ENCODE peak calls at places on chromosomes 3 and 15, in six cellular contexts. J is pancreas, W is heart left ventricle, F is upper lobe of right lung, L is A549, C is lower lobe of right lung. X is an unnamed sample.

GRCh38 chr3:4509983-4510755 is 17.0 kb downstream of the ITPR1 start:
- DNase-seq in J (no peak), W (no peak), F (no peak), L (no peak), C (no peak), X (no peak)

GRCh38 chr15:91867581-91868026 is 14.1 kb downstream of the SLCO3A1 start:
- DNase-seq in J (no peak), W (peak; percentile 87), F (peak; percentile 92), L (peak; percentile 78), C (peak; percentile 89), X (no peak)

GRCh38 chr3:5442106-5442785 is 254.7 kb downstream of the EDEM1 start:
- DNase-seq in J (no peak), W (no peak), F (no peak), L (no peak), C (no peak), X (no peak)

GRCh38 chr3:52678265-52678927 is 7.3 kb downstream of the PBRM1 start:
- DNase-seq in J (no peak), W (no peak), F (no peak), L (no peak), C (no peak), X (no peak)

GRCh38 chr15:41851167-41851523 is 12.5 kb downstream of the PLA2G4B start:
- DNase-seq in J (no peak), W (no peak), F (no peak), L (no peak), C (no peak), X (no peak)

GRCh38 chr3:128487813-128488635 is 5.0 kb downstream of the GATA2 start:
- DNase-seq in J (peak; percentile 95), W (peak; percentile 92), F (peak; percentile 83), L (peak; percentile 89), C (peak; percentile 77), X (peak; percentile 95)

GRCh38 chr15:68614621-68615035 is 35.8 kb downstream of the CORO2B start:
- DNase-seq in J (no peak), W (peak; percentile 64), F (no peak), L (no peak), C (no peak), X (no peak)

GRCh38 chr3:171429635-171430034 is 30.6 kb downstream of the TNIK start:
- DNase-seq in J (no peak), W (no peak), F (no peak), L (no peak), C (no peak), X (no peak)

GRCh38 chr3:71247221-71247947 is 336.1 kb downstream of the FOXP1 start:
- DNase-seq in J (no peak), W (peak; percentile 47), F (no peak), L (peak; percentile 49), C (no peak), X (peak; percentile 62)

GRCh38 chr15:31206386-31207174 is 105.1 kb upstream of the TRPM1 start:
- DNase-seq in J (no peak), W (no peak), F (no peak), L (no peak), C (no peak), X (no peak)

GRCh38 chr15:71691700-71692417 is 118.5 kb upstream of the NR2E3 start:
- DNase-seq in J (no peak), W (peak; percentile 31), F (no peak), L (no peak), C (no peak), X (no peak)

GRCh38 chr3:183825380-183826161 is at the start of gene MAP6D1:
- DNase-seq in J (peak; percentile 82), W (no peak), F (peak; percentile 76), L (peak; percentile 45), C (no peak), X (peak; percentile 88)

GRCh38 chr3:136261826-136262225 is 11.7 kb downstream of the PCCB start:
- DNase-seq in J (no peak), W (no peak), F (no peak), L (no peak), C (no peak), X (no peak)

GRCh38 chr15:92930776-92931175 is 30.7 kb downstream of the CHD2 start:
- DNase-seq in J (no peak), W (no peak), F (no peak), L (no peak), C (no peak), X (no peak)

GRCh38 chr3:112633757-112634156 is 7.2 kb downstream of the CCDC80 start:
- DNase-seq in J (no peak), W (no peak), F (no peak), L (no peak), C (no peak), X (peak; percentile 91)

GRCh38 chr15:93253656-93254055 is 164.6 kb upstream of the RGMA start:
- DNase-seq in J (no peak), W (peak; percentile 40), F (no peak), L (no peak), C (no peak), X (no peak)

GRCh38 chr3:98657429-98657828 is 64.0 kb upstream of the CPOX start:
- DNase-seq in J (peak; percentile 79), W (no peak), F (peak; percentile 89), L (peak; percentile 8), C (peak; percentile 83), X (peak; percentile 63)

GRCh38 chr15:52463638-52464037 is 65.0 kb downstream of the MYO5A start:
- DNase-seq in J (no peak), W (no peak), F (no peak), L (no peak), C (no peak), X (no peak)

GRCh38 chr3:64399205-64399800 is 174.0 kb upstream of the PRICKLE2 start:
- DNase-seq in J (no peak), W (no peak), F (no peak), L (peak; percentile 35), C (no peak), X (peak; percentile 34)

GRCh38 chr15:91967935-91968605 is 114.6 kb downstream of the SLCO3A1 start:
- DNase-seq in J (no peak), W (no peak), F (no peak), L (no peak), C (no peak), X (no peak)

GRCh38 chr3:137409584-137409983 is 354.5 kb upstream of the SOX14 start:
- DNase-seq in J (no peak), W (no peak), F (no peak), L (no peak), C (no peak), X (no peak)

GRCh38 chr3:160210799-160211221 is 14.4 kb upstream of the C3orf80 start:
- DNase-seq in J (no peak), W (no peak), F (no peak), L (no peak), C (no peak), X (no peak)

GRCh38 chr3:68861521-68861920 is 70.8 kb downstream of the TAFA4 start:
- DNase-seq in J (no peak), W (no peak), F (no peak), L (no peak), C (no peak), X (no peak)

GRCh38 chr3:79161941-79162340 is 605.9 kb downstream of the ROBO1 start:
- DNase-seq in J (no peak), W (no peak), F (no peak), L (no peak), C (no peak), X (no peak)

GRCh38 chr3:188061133-188061532 is 92.8 kb upstream of the LPP start:
- DNase-seq in J (no peak), W (no peak), F (no peak), L (peak; percentile 8), C (no peak), X (no peak)

DNA sequence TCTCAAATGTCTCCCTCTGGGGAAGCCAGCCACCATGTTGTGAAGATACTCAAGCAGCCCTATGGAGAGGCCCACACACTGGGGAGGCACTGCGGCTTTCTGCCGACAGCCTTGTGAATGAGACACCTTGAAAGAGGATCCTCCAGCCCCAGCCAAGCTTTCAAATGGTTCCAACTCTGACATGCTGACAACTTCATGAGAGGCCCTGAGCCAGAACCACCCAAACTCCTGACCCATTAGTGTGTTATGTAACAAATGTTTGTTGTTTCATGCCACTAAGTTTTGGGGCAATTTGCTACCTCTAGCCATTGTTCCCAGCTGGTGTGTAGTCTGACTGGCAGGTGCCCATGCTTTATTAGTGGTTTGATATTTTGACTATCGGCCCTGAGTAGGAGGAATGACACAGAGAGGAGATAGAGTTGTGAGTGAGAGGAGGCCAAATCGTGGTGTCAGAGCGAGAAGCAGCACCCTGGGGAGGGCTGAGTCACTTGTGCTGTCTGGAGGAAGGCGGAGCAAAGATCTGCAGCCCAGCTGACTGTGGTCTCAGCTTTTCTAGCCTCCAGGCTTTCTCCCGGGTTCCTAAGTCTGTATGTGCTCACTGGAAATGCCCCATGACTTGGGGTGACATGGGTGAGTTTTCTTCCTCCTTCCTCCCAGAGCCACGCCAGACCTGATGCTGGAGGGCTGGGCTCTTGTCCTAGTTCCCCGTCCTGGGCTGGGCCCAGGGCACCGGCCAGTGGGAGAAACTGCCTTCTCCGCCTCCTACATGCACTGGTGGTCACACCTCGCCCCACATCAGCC is 56.8 kb upstream of the BLM start:
- DNase-seq in J (no peak), W (peak; percentile 87), F (peak; percentile 80), L (peak; percentile 64), C (peak; percentile 75), X (no peak)
- H3K4me3 ChIP-seq in J (no peak overlapping the region), W (no peak overlapping the region), F (peak overlapping the region; percentile 11), L (no peak overlapping the region), C (peak overlapping the region; percentile 5), X (no peak overlapping the region)

DNA sequence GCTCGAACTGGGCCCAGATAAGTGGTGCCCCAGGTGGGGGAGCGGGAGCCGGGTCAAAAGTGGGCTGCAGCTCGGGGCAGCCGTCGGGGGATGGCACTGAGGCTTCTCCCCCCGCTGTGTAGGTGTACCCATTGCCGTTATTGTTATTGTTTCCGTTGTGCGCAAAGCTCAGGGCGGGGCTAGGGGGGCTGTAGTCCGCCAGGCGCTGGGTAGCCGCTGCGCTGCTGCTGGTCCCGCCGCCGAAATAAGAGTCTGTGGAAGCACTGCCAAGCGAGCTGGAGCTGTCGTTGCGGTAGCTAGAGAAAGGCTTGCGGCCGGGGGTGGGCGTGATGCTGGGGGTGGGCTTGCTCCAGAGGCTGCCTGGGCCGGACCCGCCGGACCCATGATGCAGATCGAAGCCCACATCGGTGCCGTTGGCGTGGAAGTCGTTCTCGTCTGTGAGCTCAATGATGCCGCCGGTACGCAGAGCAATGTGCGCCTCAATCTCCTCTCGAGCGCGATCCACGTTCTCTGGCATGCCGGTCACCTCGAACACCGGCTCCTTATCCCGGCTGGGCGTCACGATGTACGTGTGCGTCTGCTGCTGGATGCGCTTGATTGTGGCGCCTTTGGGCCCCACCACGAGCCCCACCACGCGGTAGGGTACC is 2.0 kb downstream of the MEX3B start:
- DNase-seq in J (peak; percentile 65), W (no peak), F (no peak), L (no peak), C (peak; percentile 46), X (no peak)
- H3K4me3 ChIP-seq in J (peak overlapping the region; percentile 39), W (peak overlapping the region; percentile 90), F (peak overlapping the region; percentile 65), L (peak overlapping the region; percentile 61), C (peak overlapping the region; percentile 76), X (peak overlapping the region; percentile 83)

GRCh38 chr3:14508966-14509795 is 31.0 kb downstream of the GRIP2 start:
- DNase-seq in J (peak; percentile 83), W (peak; percentile 71), F (peak; percentile 81), L (peak; percentile 81), C (peak; percentile 77), X (peak; percentile 43)
- H3K4me3 ChIP-seq in J (no peak overlapping the region), W (peak overlapping the region; percentile 11), F (no peak overlapping the region), L (no peak overlapping the region), C (no peak overlapping the region), X (peak overlapping the region; percentile 14)

DNA sequence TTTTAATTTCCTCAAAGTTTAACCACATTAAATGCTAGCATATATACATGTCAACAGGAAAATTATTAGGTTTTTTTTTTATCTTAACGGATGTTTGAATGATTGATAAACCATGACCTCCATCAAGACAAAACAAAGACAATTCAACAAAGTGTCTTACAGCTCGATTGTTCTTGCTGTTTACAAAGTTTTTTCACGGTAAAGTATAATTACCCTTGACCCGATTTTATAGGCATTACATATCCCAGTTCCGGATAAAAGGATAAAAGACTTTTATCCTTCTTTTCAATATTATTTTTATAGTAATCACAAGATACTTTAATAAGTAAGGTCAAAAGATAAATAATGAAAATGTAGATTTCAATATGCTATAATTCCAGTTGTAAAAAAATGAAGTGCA is 96.9 kb downstream of the RORA start:
- DNase-seq in J (no peak), W (no peak), F (no peak), L (no peak), C (no peak), X (no peak)
- H3K4me3 ChIP-seq in J (no peak overlapping the region), W (no peak overlapping the region), F (no peak overlapping the region), L (no peak overlapping the region), C (no peak overlapping the region), X (no peak overlapping the region)